ENCODE peak calls at places on chromosome 4, in eight cellular contexts. B is Panc1, Q is breast epithelium, I is HL-60, L is GM23338, N is suprapubic skin, F is spleen, J is SK-N-SH. O is an unnamed sample. For H3K27me3, the result is how much of the 10 kb centered on the place peaks cover.

GRCh38 chr4:39706334-39706733 is 8.4 kb downstream of the UBE2K start:
- DNase-seq in B (no peak), Q (peak), I (no peak), L (no peak), N (no peak), F (no peak), J (no peak), O (no peak)

GRCh38 chr4:123740236-123740635 is 343.6 kb downstream of the SPRY1 start:
- DNase-seq in B (no peak), Q (no peak), I (no peak), L (no peak), N (no peak), F (no peak), J (no peak), O (no peak)

GRCh38 chr4:14783011-14783877 is 219.0 kb upstream of the CPEB2 start:
- DNase-seq in B (no peak), Q (no peak), I (no peak), L (no peak), N (no peak), F (no peak), J (no peak), O (no peak)

GRCh38 chr4:163493643-163494359 is 689 bp upstream of the TMA16 start:
- DNase-seq in B (no peak), Q (no peak), I (no peak), L (no peak), N (no peak), F (peak), J (no peak), O (peak)

GRCh38 chr4:164779811-164780216 is 25.9 kb downstream of the SMIM31 start:
- DNase-seq in B (no peak), Q (no peak), I (no peak), L (peak), N (no peak), F (no peak), J (peak), O (no peak)

GRCh38 chr4:3342182-3342854 is 49.5 kb downstream of the RGS12 start:
- DNase-seq in B (no peak), Q (no peak), I (no peak), L (no peak), N (no peak), F (no peak), J (no peak), O (no peak)

GRCh38 chr4:123788577-123788976 is 392.0 kb downstream of the SPRY1 start:
- DNase-seq in B (no peak), Q (no peak), I (no peak), L (no peak), N (no peak), F (no peak), J (no peak), O (no peak)

GRCh38 chr4:13322681-13323101 is 161.4 kb downstream of the RAB28 start:
- DNase-seq in B (no peak), Q (no peak), I (no peak), L (no peak), N (no peak), F (no peak), J (no peak), O (no peak)

GRCh38 chr4:87679449-87680169 is 29.5 kb downstream of the DMP1 start:
- DNase-seq in B (peak), Q (no peak), I (peak), L (peak), N (no peak), F (no peak), J (peak), O (peak)

GRCh38 chr4:40453912-40454311 is 118.8 kb downstream of the CHRNA9 start:
- DNase-seq in B (no peak), Q (no peak), I (no peak), L (no peak), N (no peak), F (no peak), J (no peak), O (no peak)

GRCh38 chr4:4685810-4686209 is 144.0 kb upstream of the STX18 start:
- DNase-seq in B (no peak), Q (no peak), I (no peak), L (no peak), N (no peak), F (no peak), J (no peak), O (no peak)

GRCh38 chr4:152094851-152095700 is 334.3 kb upstream of the GATB start:
- DNase-seq in B (no peak), Q (no peak), I (no peak), L (no peak), N (no peak), F (no peak), J (no peak), O (no peak)

GRCh38 chr4:78956979-78957378 is 17.7 kb upstream of the PAQR3 start:
- DNase-seq in B (no peak), Q (no peak), I (no peak), L (peak), N (no peak), F (no peak), J (no peak), O (no peak)

GRCh38 chr4:16505726-16506125 is 279.5 kb upstream of the TAPT1 start:
- DNase-seq in B (no peak), Q (no peak), I (no peak), L (peak), N (no peak), F (no peak), J (peak), O (no peak)

GRCh38 chr4:76969941-76970529 is 20.5 kb downstream of the SEPTIN11 start:
- DNase-seq in B (no peak), Q (no peak), I (no peak), L (peak), N (no peak), F (no peak), J (no peak), O (no peak)

GRCh38 chr4:13522282-13523104 is 21.8 kb downstream of the NKX3-2 start:
- DNase-seq in B (no peak), Q (no peak), I (no peak), L (peak), N (no peak), F (peak), J (peak), O (no peak)

GRCh38 chr4:6402566-6403399 is 69.6 kb downstream of the PPP2R2C start:
- DNase-seq in B (no peak), Q (no peak), I (no peak), L (peak), N (no peak), F (no peak), J (no peak), O (no peak)

GRCh38 chr4:74613266-74613665 is 168.3 kb downstream of the AREG start:
- DNase-seq in B (no peak), Q (no peak), I (no peak), L (no peak), N (no peak), F (no peak), J (no peak), O (no peak)

GRCh38 chr4:94451669-94452475 is at the start of gene PDLIM5:
- DNase-seq in B (no peak), Q (peak), I (peak), L (peak), N (peak), F (peak), J (peak), O (peak)
- TF ChIP-seq POLR2AphosphoS5 in B (peak), Q (peak), I (peak), L (peak), N (peak), F (peak), J (peak), O (peak)

DNA sequence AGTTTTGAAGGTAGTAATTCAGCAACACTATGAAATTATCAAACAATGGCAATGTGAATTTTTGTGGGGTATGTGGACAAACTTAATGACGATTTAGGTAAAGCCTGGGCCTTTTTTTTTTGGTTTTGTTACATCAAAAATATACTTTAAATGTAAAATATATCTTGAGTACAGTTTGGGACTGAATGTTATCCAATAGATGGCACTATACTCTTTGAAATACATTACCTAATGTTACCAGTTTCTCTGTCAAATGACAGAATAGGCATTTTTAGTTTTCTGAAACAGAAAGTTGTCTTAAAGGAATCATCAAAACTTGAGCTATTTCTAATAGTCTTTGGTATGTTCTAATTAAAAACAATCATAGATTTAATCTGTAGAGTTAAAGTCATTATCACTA is 1651.9 kb downstream of the C4orf33 start:
- DNase-seq in B (no peak), Q (no peak), I (no peak), L (peak), N (no peak), F (no peak), J (no peak), O (no peak)
- TF ChIP-seq CTCF in B (peak), Q (no peak), I (no peak), L (no peak), N (no peak), F (no peak), J (peak), O (no peak)

GRCh38 chr4:186345184-186345583 is 79.2 kb downstream of the F11 start:
- DNase-seq in B (no peak), Q (no peak), I (no peak), L (peak), N (no peak), F (no peak), J (no peak), O (no peak)
- H3K27me3 ChIP-seq in B (under half), Q (under half), I (under half), L (half or more), N (under half), F (under half), J (under half), O (under half)

GRCh38 chr4:118767109-118767508 is 68.8 kb downstream of the SEC24D start:
- DNase-seq in B (no peak), Q (no peak), I (no peak), L (no peak), N (no peak), F (no peak), J (no peak), O (no peak)
- TF ChIP-seq POLR2AphosphoS5 in B (no peak), Q (no peak), I (no peak), L (no peak), N (no peak), F (no peak), J (no peak), O (no peak)

GRCh38 chr4:73257242-73257994 is 1.2 kb downstream of the ANKRD17 start:
- DNase-seq in B (no peak), Q (peak), I (peak), L (peak), N (peak), F (peak), J (peak), O (peak)

GRCh38 chr4:73259552-73260140 is 1.0 kb upstream of the ANKRD17 start:
- DNase-seq in B (no peak), Q (no peak), I (no peak), L (peak), N (no peak), F (no peak), J (no peak), O (no peak)

GRCh38 chr4:73257995-73258667 is 467 bp downstream of the ANKRD17 start:
- DNase-seq in B (no peak), Q (no peak), I (peak), L (peak), N (no peak), F (no peak), J (peak), O (peak)

GRCh38 chr4:73258668-73259551 is at the start of gene ANKRD17:
- DNase-seq in B (peak), Q (peak), I (peak), L (peak), N (peak), F (peak), J (peak), O (peak)
- TF ChIP-seq CTCF in B (peak), Q (peak), I (no peak), L (no peak), N (peak), F (peak), J (no peak), O (peak)

GRCh38 chr4:143351149-143351691 is 14.5 kb downstream of the GAB1 start:
- DNase-seq in B (no peak), Q (no peak), I (no peak), L (no peak), N (no peak), F (no peak), J (no peak), O (peak)

GRCh38 chr4:143352052-143352451 is 15.4 kb downstream of the GAB1 start:
- DNase-seq in B (no peak), Q (no peak), I (no peak), L (no peak), N (no peak), F (no peak), J (peak), O (no peak)

GRCh38 chr4:143353797-143354196 is 17.1 kb downstream of the GAB1 start:
- DNase-seq in B (no peak), Q (no peak), I (no peak), L (no peak), N (no peak), F (no peak), J (no peak), O (no peak)

GRCh38 chr4:143354990-143355389 is 18.3 kb downstream of the GAB1 start:
- DNase-seq in B (no peak), Q (no peak), I (no peak), L (no peak), N (no peak), F (no peak), J (peak), O (no peak)

GRCh38 chr4:143352720-143353119 is 16.0 kb downstream of the GAB1 start:
- DNase-seq in B (no peak), Q (no peak), I (no peak), L (no peak), N (no peak), F (no peak), J (no peak), O (no peak)
- H3K27me3 ChIP-seq in B (under half), Q (under half), I (under half), L (under half), N (under half), F (under half), J (under half), O (under half)

DNA sequence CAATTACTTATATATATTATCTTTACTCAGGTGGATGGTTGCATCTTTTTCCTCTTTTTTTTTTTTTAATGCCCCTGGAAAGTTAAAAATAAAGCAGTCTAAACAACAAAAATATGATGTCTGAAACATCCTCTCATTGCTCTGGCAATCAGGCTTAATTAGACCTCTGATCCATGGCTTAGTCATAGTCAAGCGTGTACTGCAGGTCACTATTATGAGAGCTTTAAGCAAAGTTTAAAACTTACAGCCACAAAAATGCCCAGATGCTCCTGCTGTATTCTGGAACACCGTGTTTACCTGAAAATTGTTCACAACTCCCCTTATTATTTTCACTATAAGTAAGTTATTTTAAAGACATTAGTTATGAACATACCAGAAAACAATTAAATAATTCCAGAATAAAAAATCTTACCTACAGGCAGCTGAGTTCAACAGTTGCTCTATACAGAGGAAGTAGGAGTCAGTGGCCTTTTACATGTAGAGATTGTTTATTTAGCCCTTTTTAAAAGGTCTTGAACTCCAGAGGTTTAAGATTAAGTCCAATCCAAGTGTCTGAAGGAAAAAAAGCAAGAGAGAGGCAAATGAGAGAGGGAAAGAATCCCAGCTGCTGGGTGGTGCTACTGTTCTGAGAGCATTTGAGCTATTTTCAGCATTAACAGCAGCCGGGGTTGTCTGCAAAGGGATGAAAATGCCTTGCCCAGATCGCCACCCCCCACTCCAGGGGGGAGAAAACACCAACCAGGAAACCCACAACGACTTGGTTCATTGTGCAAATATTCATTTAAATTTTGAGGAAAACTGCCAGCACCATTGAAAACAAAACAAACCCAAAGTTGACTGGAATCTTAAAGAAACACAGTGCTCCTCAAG is 36.9 kb downstream of the SORBS2 start:
- DNase-seq in B (no peak), Q (no peak), I (no peak), L (peak), N (no peak), F (no peak), J (no peak), O (no peak)
- TF ChIP-seq POLR2AphosphoS5 in B (no peak), Q (no peak), I (no peak), L (no peak), N (no peak), F (no peak), J (no peak), O (no peak)

DNA sequence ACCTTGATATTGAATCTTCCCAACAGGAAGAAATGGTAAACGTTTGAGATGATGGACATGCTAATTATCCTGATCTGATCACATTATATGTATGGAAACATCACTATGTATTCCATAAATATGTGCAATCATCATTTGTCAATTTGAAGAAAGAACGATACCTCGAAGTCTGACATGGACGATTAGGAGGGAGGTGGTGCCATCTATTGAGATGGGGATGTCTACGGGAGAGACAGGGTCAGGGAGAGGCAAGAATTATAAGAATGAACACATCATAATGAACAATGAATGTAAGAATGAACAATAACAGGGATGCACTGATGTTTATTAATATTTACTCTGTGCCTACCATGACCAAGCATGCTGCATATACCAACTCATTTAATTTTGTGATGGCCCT is 93.7 kb upstream of the SOD3 start:
- DNase-seq in B (no peak), Q (no peak), I (no peak), L (no peak), N (no peak), F (no peak), J (no peak), O (no peak)
- TF ChIP-seq CTCF in B (no peak), Q (no peak), I (no peak), L (peak), N (no peak), F (no peak), J (no peak), O (no peak)

DNA sequence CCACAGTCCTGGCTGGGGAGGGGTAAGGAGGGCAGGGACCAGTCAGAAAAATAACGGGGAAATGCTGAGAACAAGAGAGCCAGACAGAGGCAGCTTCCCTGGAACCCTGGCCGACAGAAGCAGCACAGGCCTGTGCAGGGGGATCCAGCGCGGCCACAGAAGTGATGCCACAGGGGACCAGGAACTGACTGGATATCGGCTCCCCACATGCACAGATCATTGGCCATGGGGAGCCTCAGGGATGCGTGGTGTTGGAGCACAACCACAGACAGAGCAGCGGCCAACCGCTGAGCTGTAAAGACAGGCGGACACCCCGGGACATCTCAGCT is 49.9 kb downstream of the FGFRL1 start:
- DNase-seq in B (no peak), Q (peak), I (no peak), L (no peak), N (peak), F (no peak), J (no peak), O (no peak)
- H3K27me3 ChIP-seq in B (under half), Q (under half), I (under half), L (under half), N (half or more), F (under half), J (half or more), O (under half)

O was measured in upper lobe of left lung.